ENCODE peak calls at places on chromosomes 12 and 14, in nine cellular contexts. R is fibroblast of pulmonary artery; A is body of pancreas; E is tibial artery; W is naive thymus-derived CD4-positive, alpha-beta T cell; N is CD4-positive, alpha-beta memory T cell; Z is neural progenitor cell; S is AG10803; B is brain microvascular endothelial cell. X is an unnamed sample.

GRCh38 chr14:39247256-39247655 is 13.5 kb downstream of the MIA2 start:
- DNase-seq in R (peak), A (no peak), E (no peak), W (no peak), N (no peak), Z (no peak), S (peak), B (peak), X (no peak)

GRCh38 chr12:24534632-24535031 is 414.3 kb downstream of the BCAT1 start:
- DNase-seq in R (no peak), A (no peak), E (no peak), W (no peak), N (no peak), Z (peak), S (no peak), B (no peak), X (no peak)

GRCh38 chr14:65101631-65102440 is 481 bp downstream of the MAX start:
- DNase-seq in R (no peak), A (no peak), E (peak), W (peak), N (peak), Z (peak), S (no peak), B (no peak), X (peak)

GRCh38 chr12:67957383-67957782 is 31.9 kb upstream of the IFNG-AS1 start:
- DNase-seq in R (no peak), A (no peak), E (no peak), W (no peak), N (no peak), Z (no peak), S (no peak), B (no peak), X (no peak)

GRCh38 chr12:6821674-6822433 is at the start of gene GPR162:
- DNase-seq in R (peak), A (no peak), E (no peak), W (no peak), N (no peak), Z (peak), S (peak), B (peak), X (no peak)

GRCh38 chr14:74838141-74838540 is 37.8 kb downstream of the PROX2 start:
- DNase-seq in R (no peak), A (no peak), E (no peak), W (peak), N (no peak), Z (no peak), S (no peak), B (no peak), X (no peak)

GRCh38 chr14:70032447-70032846 is 153.2 kb downstream of the SMOC1 start:
- DNase-seq in R (no peak), A (no peak), E (no peak), W (no peak), N (no peak), Z (peak), S (peak), B (no peak), X (peak)

GRCh38 chr12:60266381-60266852 is 670.6 kb downstream of the SLC16A7 start:
- DNase-seq in R (peak), A (no peak), E (no peak), W (no peak), N (no peak), Z (no peak), S (peak), B (peak), X (no peak)

GRCh38 chr12:49489720-49490119 is 49.1 kb upstream of the KCNH3 start:
- DNase-seq in R (peak), A (no peak), E (no peak), W (no peak), N (no peak), Z (no peak), S (no peak), B (peak), X (no peak)

GRCh38 chr12:89163918-89164317 is 188.4 kb downstream of the DUSP6 start:
- DNase-seq in R (no peak), A (no peak), E (no peak), W (no peak), N (no peak), Z (no peak), S (no peak), B (no peak), X (no peak)

GRCh38 chr12:90167501-90167900 is 458.9 kb upstream of the ATP2B1 start:
- DNase-seq in R (no peak), A (no peak), E (no peak), W (no peak), N (no peak), Z (no peak), S (no peak), B (no peak), X (no peak)

GRCh38 chr12:97748298-97748697 is 285.7 kb downstream of the RMST start:
- DNase-seq in R (no peak), A (no peak), E (no peak), W (no peak), N (no peak), Z (no peak), S (no peak), B (no peak), X (no peak)

GRCh38 chr12:85688837-85689236 is 147.4 kb downstream of the RASSF9 start:
- DNase-seq in R (peak), A (no peak), E (no peak), W (no peak), N (no peak), Z (no peak), S (no peak), B (no peak), X (no peak)

GRCh38 chr14:49893309-49894213 is 679 bp downstream of the ARF6 start:
- DNase-seq in R (peak), A (no peak), E (peak), W (peak), N (peak), Z (peak), S (peak), B (peak), X (peak)

GRCh38 chr14:31269599-31270195 is 62.1 kb upstream of the HECTD1 start:
- DNase-seq in R (no peak), A (no peak), E (no peak), W (no peak), N (no peak), Z (no peak), S (peak), B (no peak), X (no peak)

GRCh38 chr14:56491299-56492285 is 88.0 kb upstream of the TMEM260 start:
- DNase-seq in R (peak), A (peak), E (peak), W (peak), N (no peak), Z (peak), S (peak), B (peak), X (peak)

GRCh38 chr12:77065361-77066204 is at the start of gene E2F7:
- DNase-seq in R (peak), A (peak), E (peak), W (peak), N (peak), Z (peak), S (peak), B (peak), X (peak)

GRCh38 chr12:127145929-127146789 is 1120.8 kb upstream of the TMEM132C start:
- DNase-seq in R (peak), A (peak), E (no peak), W (peak), N (peak), Z (no peak), S (peak), B (peak), X (peak)

GRCh38 chr14:51780741-51781140 is 79.7 kb upstream of the GNG2 start:
- DNase-seq in R (peak), A (no peak), E (no peak), W (no peak), N (no peak), Z (peak), S (peak), B (peak), X (no peak)

GRCh38 chr14:55794655-55795583 is 214.9 kb downstream of the KTN1 start:
- DNase-seq in R (peak), A (no peak), E (no peak), W (no peak), N (no peak), Z (no peak), S (no peak), B (peak), X (no peak)

GRCh38 chr12:132597333-132598283 is 12.8 kb downstream of the LRCOL1 start:
- DNase-seq in R (peak), A (no peak), E (no peak), W (peak), N (no peak), Z (peak), S (peak), B (peak), X (peak)

GRCh38 chr14:101781240-101782061 is 19.9 kb downstream of the PPP2R5C start:
- DNase-seq in R (no peak), A (peak), E (no peak), W (peak), N (no peak), Z (peak), S (no peak), B (no peak), X (no peak)

GRCh38 chr12:70031046-70031445 is 206.0 kb downstream of the MYRFL start:
- DNase-seq in R (no peak), A (no peak), E (no peak), W (no peak), N (no peak), Z (no peak), S (no peak), B (no peak), X (no peak)

GRCh38 chr14:96674121-96674520 is 123.1 kb upstream of the VRK1 start:
- DNase-seq in R (no peak), A (no peak), E (no peak), W (no peak), N (no peak), Z (no peak), S (no peak), B (no peak), X (no peak)

GRCh38 chr12:51192284-51192671 is 19.3 kb upstream of the TFCP2 start:
- DNase-seq in R (no peak), A (no peak), E (no peak), W (no peak), N (no peak), Z (no peak), S (no peak), B (no peak), X (no peak)

GRCh38 chr14:72836085-72836484 is 57.8 kb downstream of the DPF3 start:
- DNase-seq in R (no peak), A (no peak), E (no peak), W (no peak), N (no peak), Z (no peak), S (no peak), B (no peak), X (no peak)

GRCh38 chr14:29654910-29655590 is 272.6 kb downstream of the PRKD1 start:
- DNase-seq in R (peak), A (no peak), E (no peak), W (no peak), N (no peak), Z (no peak), S (peak), B (no peak), X (no peak)

GRCh38 chr14:81952917-81953316 is 419.3 kb upstream of the SEL1L start:
- DNase-seq in R (no peak), A (no peak), E (no peak), W (no peak), N (no peak), Z (no peak), S (no peak), B (no peak), X (no peak)

GRCh38 chr12:19402743-19403400 is 36.4 kb upstream of the AEBP2 start:
- DNase-seq in R (peak), A (peak), E (no peak), W (no peak), N (no peak), Z (no peak), S (peak), B (peak), X (no peak)

GRCh38 chr12:3035815-3036702 is 41.1 kb upstream of the TSPAN9 start:
- DNase-seq in R (peak), A (no peak), E (no peak), W (no peak), N (no peak), Z (peak), S (no peak), B (peak), X (no peak)

GRCh38 chr14:23525611-23526010 is 26.0 kb downstream of the ZFHX2 start:
- DNase-seq in R (no peak), A (no peak), E (no peak), W (no peak), N (no peak), Z (no peak), S (no peak), B (no peak), X (no peak)

GRCh38 chr12:124440031-124440626 is 127.3 kb downstream of the NCOR2 start:
- DNase-seq in R (no peak), A (no peak), E (no peak), W (no peak), N (no peak), Z (no peak), S (no peak), B (no peak), X (no peak)

GRCh38 chr14:46788994-46789393 is 137.4 kb upstream of the RPL10L start:
- DNase-seq in R (no peak), A (no peak), E (no peak), W (no peak), N (no peak), Z (no peak), S (no peak), B (no peak), X (no peak)

GRCh38 chr12:29552324-29552927 is 54.9 kb upstream of the OVCH1 start:
- DNase-seq in R (peak), A (peak), E (peak), W (peak), N (peak), Z (peak), S (peak), B (peak), X (peak)

GRCh38 chr12:4268549-4269181 is 4.9 kb upstream of the CCND2 start:
- DNase-seq in R (no peak), A (no peak), E (no peak), W (peak), N (peak), Z (peak), S (no peak), B (no peak), X (no peak)

GRCh38 chr12:47015381-47015780 is 64.0 kb upstream of the PCED1B start:
- DNase-seq in R (no peak), A (no peak), E (no peak), W (no peak), N (no peak), Z (no peak), S (no peak), B (no peak), X (no peak)

GRCh38 chr12:96421014-96421413 is 20.8 kb upstream of the CDK17 start:
- DNase-seq in R (no peak), A (no peak), E (no peak), W (peak), N (peak), Z (no peak), S (no peak), B (no peak), X (no peak)

GRCh38 chr12:117012189-117012805 is 86.9 kb downstream of the TESC start:
- DNase-seq in R (no peak), A (no peak), E (no peak), W (no peak), N (no peak), Z (no peak), S (peak), B (no peak), X (no peak)

GRCh38 chr12:117013726-117014125 is 85.5 kb downstream of the TESC start:
- DNase-seq in R (no peak), A (no peak), E (no peak), W (no peak), N (no peak), Z (no peak), S (no peak), B (no peak), X (no peak)

GRCh38 chr12:117015811-117016210 is 83.4 kb downstream of the TESC start:
- DNase-seq in R (no peak), A (no peak), E (no peak), W (no peak), N (no peak), Z (no peak), S (no peak), B (no peak), X (no peak)

GRCh38 chr12:117010693-117011451 is 88.3 kb downstream of the TESC start:
- DNase-seq in R (peak), A (no peak), E (no peak), W (no peak), N (no peak), Z (peak), S (no peak), B (no peak), X (no peak)

GRCh38 chr12:117014342-117014887 is 84.8 kb downstream of the TESC start:
- DNase-seq in R (no peak), A (no peak), E (no peak), W (no peak), N (no peak), Z (no peak), S (no peak), B (no peak), X (no peak)
- H3K4me3 ChIP-seq in R (no peak), A (no peak), E (no peak), W (no peak), N (no peak), Z (no peak), S (no peak), B (no peak), X (no peak)

GRCh38 chr12:114415525-114415868 is 9.6 kb upstream of the TBX5 start:
- DNase-seq in R (no peak), A (no peak), E (no peak), W (no peak), N (no peak), Z (no peak), S (no peak), B (no peak), X (no peak)
- H3K4me3 ChIP-seq in R (no peak), A (no peak), E (no peak), W (no peak), N (no peak), Z (no peak), S (no peak), B (no peak), X (no peak)

DNA sequence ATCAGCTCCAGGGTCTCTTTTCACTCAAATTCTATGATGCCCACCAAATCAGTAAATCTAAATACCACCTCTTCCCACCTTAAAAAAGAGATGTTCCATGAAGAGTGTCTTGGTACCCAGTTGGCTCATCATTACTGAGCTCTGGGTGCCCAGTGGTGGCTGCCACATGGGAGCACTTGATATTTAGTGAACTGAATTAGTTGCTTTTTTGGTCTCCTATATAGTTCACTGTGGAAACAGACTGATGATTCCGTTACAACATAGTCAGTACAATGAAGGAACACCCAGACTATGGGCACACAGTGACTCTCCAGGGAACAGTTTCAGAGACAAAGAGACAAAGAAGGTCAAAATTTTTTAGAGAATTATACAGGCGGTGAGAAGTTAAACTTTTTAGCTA is 14.7 kb upstream of the YY1 start:
- DNase-seq in R (no peak), A (no peak), E (no peak), W (no peak), N (no peak), Z (no peak), S (no peak), B (no peak), X (no peak)
- H3K4me3 ChIP-seq in R (no peak), A (no peak), E (no peak), W (peak), N (peak), Z (no peak), S (no peak), B (no peak), X (no peak)

GRCh38 chr12:39440781-39441180 is 2.1 kb downstream of the KIF21A start:
- DNase-seq in R (no peak), A (no peak), E (no peak), W (no peak), N (no peak), Z (peak), S (no peak), B (no peak), X (no peak)

GRCh38 chr12:39441189-39441962 is 1.5 kb downstream of the KIF21A start:
- DNase-seq in R (no peak), A (no peak), E (no peak), W (no peak), N (no peak), Z (no peak), S (no peak), B (no peak), X (no peak)

GRCh38 chr12:39442895-39443703 is at the start of gene KIF21A:
- DNase-seq in R (peak), A (peak), E (peak), W (peak), N (peak), Z (peak), S (peak), B (peak), X (peak)

GRCh38 chr12:39443704-39444234 is 849 bp upstream of the KIF21A start:
- DNase-seq in R (no peak), A (no peak), E (no peak), W (no peak), N (no peak), Z (peak), S (peak), B (no peak), X (peak)

GRCh38 chr12:39441963-39442894 is 691 bp downstream of the KIF21A start:
- DNase-seq in R (peak), A (no peak), E (peak), W (peak), N (peak), Z (peak), S (peak), B (peak), X (peak)
- H3K4me3 ChIP-seq in R (peak), A (peak), E (peak), W (peak), N (peak), Z (peak), S (peak), B (peak), X (peak)

GRCh38 chr14:89586258-89587127 is 169.5 kb upstream of the FOXN3 start:
- DNase-seq in R (no peak), A (no peak), E (peak), W (peak), N (no peak), Z (no peak), S (no peak), B (no peak), X (no peak)

GRCh38 chr14:89587128-89587420 is 170.0 kb upstream of the FOXN3 start:
- DNase-seq in R (no peak), A (no peak), E (no peak), W (no peak), N (no peak), Z (no peak), S (no peak), B (no peak), X (no peak)

GRCh38 chr14:89588840-89589296 is 171.8 kb upstream of the FOXN3 start:
- DNase-seq in R (no peak), A (no peak), E (no peak), W (no peak), N (no peak), Z (no peak), S (no peak), B (no peak), X (no peak)

GRCh38 chr14:89588016-89588415 is 171.0 kb upstream of the FOXN3 start:
- DNase-seq in R (no peak), A (no peak), E (no peak), W (no peak), N (no peak), Z (no peak), S (no peak), B (no peak), X (no peak)

DNA sequence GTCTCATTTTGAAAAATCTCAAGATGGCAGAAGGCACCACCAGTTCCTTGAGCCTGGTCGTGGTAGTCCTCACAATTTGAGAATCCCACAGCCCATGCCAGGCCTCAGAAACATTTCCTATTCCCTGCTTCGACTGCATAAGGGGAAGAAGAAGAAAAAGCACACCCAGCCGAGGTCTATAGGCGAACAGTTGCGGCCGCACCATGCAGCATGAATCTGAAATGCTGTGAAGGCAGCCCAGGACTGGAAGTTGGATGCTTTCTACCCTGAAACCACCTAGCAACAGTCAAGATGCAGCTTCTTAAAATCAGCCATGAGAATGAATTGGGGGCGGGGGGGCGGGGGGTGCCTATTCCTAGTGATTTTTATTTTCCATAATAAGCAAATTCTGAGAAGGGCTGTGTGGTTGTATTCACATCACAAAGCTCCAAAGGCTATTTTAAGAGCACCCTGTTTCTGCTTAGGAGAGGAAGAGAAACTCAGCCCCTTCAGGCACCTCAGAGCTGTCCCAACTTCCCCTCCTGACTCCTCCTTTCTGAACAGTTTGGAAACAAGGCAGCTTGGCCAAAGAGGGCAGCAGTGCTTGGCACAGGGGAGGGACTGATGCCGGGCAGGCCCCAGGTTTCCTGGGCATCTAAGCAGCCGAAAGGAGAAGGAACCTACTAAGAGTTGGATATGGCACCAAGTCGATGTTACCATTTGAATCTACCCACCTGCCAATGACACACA is 172.5 kb upstream of the FOXN3 start:
- DNase-seq in R (no peak), A (no peak), E (no peak), W (no peak), N (no peak), Z (no peak), S (no peak), B (no peak), X (no peak)
- H3K4me3 ChIP-seq in R (no peak), A (no peak), E (no peak), W (no peak), N (no peak), Z (no peak), S (no peak), B (no peak), X (no peak)

GRCh38 chr12:57456145-57456700 is 1.1 kb downstream of the INHBE start:
- DNase-seq in R (peak), A (no peak), E (no peak), W (peak), N (peak), Z (peak), S (peak), B (no peak), X (peak)
- H3K4me3 ChIP-seq in R (no peak), A (no peak), E (no peak), W (peak), N (no peak), Z (no peak), S (peak), B (no peak), X (no peak)

GRCh38 chr12:12881495-12881894 is 9.9 kb upstream of the GPRC5A start:
- DNase-seq in R (peak), A (no peak), E (no peak), W (no peak), N (no peak), Z (no peak), S (peak), B (no peak), X (peak)
- H3K4me3 ChIP-seq in R (no peak), A (no peak), E (no peak), W (no peak), N (no peak), Z (no peak), S (no peak), B (no peak), X (no peak)